ENCODE peak calls at places on chromosomes 2 and 18, in six cellular contexts. V, O, X, T, Z and S are unnamed samples.

GRCh38 chr2:17644997-17645715 is 104.7 kb downstream of the VSNL1 start:
- ATAC-seq in V (no peak), O (no peak), X (no peak), T (peak; percentile 14), Z (no peak), S (no peak)

GRCh38 chr2:134031539-134031938 is 222.3 kb upstream of the MGAT5 start:
- ATAC-seq in V (no peak), O (no peak), X (no peak), T (no peak), Z (no peak), S (no peak)

GRCh38 chr2:188897096-188897495 is 77.1 kb upstream of the COL3A1 start:
- ATAC-seq in V (no peak), O (no peak), X (no peak), T (no peak), Z (peak; percentile 77), S (no peak)

GRCh38 chr2:222912117-222912516 is 51.3 kb downstream of the ACSL3 start:
- ATAC-seq in V (peak; percentile 100), O (peak; percentile 80), X (peak; percentile 77), T (peak; percentile 20), Z (no peak), S (peak; percentile 100)

GRCh38 chr18:25457636-25458035 is 105.7 kb upstream of the ZNF521 start:
- ATAC-seq in V (no peak), O (peak; percentile 38), X (no peak), T (no peak), Z (no peak), S (no peak)

GRCh38 chr2:46942891-46943626 is 27.5 kb upstream of the MCFD2 start:
- ATAC-seq in V (no peak), O (no peak), X (no peak), T (no peak), Z (no peak), S (no peak)

GRCh38 chr2:132374551-132374950 is 42.1 kb upstream of the GPR39 start:
- ATAC-seq in V (no peak), O (no peak), X (no peak), T (no peak), Z (peak; percentile 76), S (no peak)

GRCh38 chr2:85611217-85611704 is 605 bp downstream of the C2orf68 start:
- ATAC-seq in V (no peak), O (no peak), X (peak; percentile 29), T (no peak), Z (no peak), S (no peak)

GRCh38 chr2:196314157-196314556 is 142.8 kb upstream of the STK17B start:
- ATAC-seq in V (no peak), O (no peak), X (no peak), T (no peak), Z (no peak), S (no peak)

GRCh38 chr2:25204190-25204838 is 35.9 kb upstream of the POMC start:
- ATAC-seq in V (peak; percentile 84), O (no peak), X (no peak), T (peak; percentile 49), Z (no peak), S (peak; percentile 93)

GRCh38 chr2:54483426-54483825 is 27.3 kb downstream of the SPTBN1 start:
- ATAC-seq in V (no peak), O (peak; percentile 40), X (no peak), T (no peak), Z (peak; percentile 58), S (no peak)

GRCh38 chr2:165743442-165743841 is 50.6 kb downstream of the GALNT3 start:
- ATAC-seq in V (peak; percentile 100), O (no peak), X (no peak), T (no peak), Z (no peak), S (peak; percentile 96)

GRCh38 chr2:157890960-157891629 is 15.0 kb upstream of the ACVR1 start:
- ATAC-seq in V (no peak), O (no peak), X (no peak), T (no peak), Z (no peak), S (no peak)

GRCh38 chr2:119721462-119721861 is 38.3 kb upstream of the PTPN4 start:
- ATAC-seq in V (no peak), O (peak; percentile 96), X (no peak), T (peak; percentile 55), Z (no peak), S (no peak)

GRCh38 chr2:60965514-60965815 is 52.1 kb upstream of the PEX13 start:
- ATAC-seq in V (no peak), O (no peak), X (no peak), T (no peak), Z (no peak), S (no peak)

GRCh38 chr2:25293958-25294513 is 47.7 kb downstream of the DNMT3A start:
- ATAC-seq in V (peak; percentile 8), O (no peak), X (no peak), T (no peak), Z (no peak), S (no peak)

GRCh38 chr2:148534416-148535205 is 109.9 kb upstream of the EPC2 start:
- ATAC-seq in V (no peak), O (no peak), X (no peak), T (no peak), Z (peak; percentile 62), S (no peak)

GRCh38 chr18:44170208-44170880 is 510.3 kb upstream of the SETBP1 start:
- ATAC-seq in V (no peak), O (no peak), X (no peak), T (no peak), Z (no peak), S (no peak)

GRCh38 chr2:10302479-10303173 is at the start of gene HPCAL1:
- ATAC-seq in V (peak; percentile 89), O (peak; percentile 91), X (peak; percentile 95), T (peak; percentile 97), Z (peak; percentile 94), S (peak; percentile 93)

GRCh38 chr2:229153946-229154345 is 117.1 kb downstream of the PID1 start:
- ATAC-seq in V (no peak), O (no peak), X (no peak), T (no peak), Z (no peak), S (no peak)

GRCh38 chr2:177543007-177543760 is 150.6 kb downstream of the AGPS start:
- ATAC-seq in V (no peak), O (no peak), X (no peak), T (peak; percentile 39), Z (no peak), S (no peak)

GRCh38 chr2:26712486-26713465 is 20.3 kb downstream of the KCNK3 start:
- ATAC-seq in V (no peak), O (peak; percentile 52), X (no peak), T (no peak), Z (no peak), S (no peak)

GRCh38 chr2:54814367-54815155 is 91.1 kb downstream of the EML6 start:
- ATAC-seq in V (no peak), O (no peak), X (no peak), T (no peak), Z (no peak), S (no peak)

GRCh38 chr18:26510337-26510736 is 38.0 kb downstream of the KCTD1 start:
- ATAC-seq in V (no peak), O (no peak), X (no peak), T (no peak), Z (peak; percentile 73), S (no peak)

GRCh38 chr2:10390369-10390801 is 57.7 kb downstream of the ODC1 start:
- ATAC-seq in V (no peak), O (no peak), X (no peak), T (no peak), Z (no peak), S (no peak)

GRCh38 chr2:207617011-207617671 is 8.1 kb downstream of the METTL21A start:
- ATAC-seq in V (no peak), O (no peak), X (no peak), T (peak; percentile 69), Z (no peak), S (no peak)

GRCh38 chr18:24868760-24869237 is 408.4 kb downstream of the HRH4 start:
- ATAC-seq in V (no peak), O (no peak), X (no peak), T (no peak), Z (no peak), S (no peak)

GRCh38 chr2:127664065-127664894 is 11.1 kb downstream of the LIMS2 start:
- ATAC-seq in V (peak; percentile 34), O (peak; percentile 51), X (no peak), T (peak; percentile 76), Z (peak; percentile 13), S (peak; percentile 46)